ENCODE peak calls at places on chromosomes 1 and 21, in ten cellular contexts. F is WTC11, L is adrenal gland, I is PC-3, V is AG09319, P is foreskin fibroblast, Q is mammary epithelial cell, A is HCT116, R is Panc1, W is fibroblast of pulmonary artery. O is an unnamed sample.

GRCh38 chr1:77639056-77639455 is 43.4 kb downstream of the ZZZ3 start:
- DNase-seq in F (no peak), L (no peak), I (peak; percentile 62), V (no peak), P (peak; percentile 53), Q (peak; percentile 49), A (no peak), R (no peak), W (peak; percentile 63), O (no peak)

GRCh38 chr1:20124451-20125057 is 5.2 kb upstream of the PLA2G2D start:
- DNase-seq in F (no peak), L (peak; percentile 67), I (peak; percentile 95), V (peak; percentile 4), P (peak; percentile 56), Q (peak; percentile 91), A (peak; percentile 57), R (peak; percentile 20), W (peak; percentile 88), O (peak; percentile 30)

GRCh38 chr21:19123053-19123452 is 719.5 kb upstream of the TMPRSS15 start:
- DNase-seq in F (no peak), L (no peak), I (no peak), V (no peak), P (no peak), Q (no peak), A (no peak), R (no peak), W (no peak), O (no peak)

GRCh38 chr1:34885405-34886247 is 26.1 kb upstream of the SMIM12 start:
- DNase-seq in F (peak; percentile 88), L (no peak), I (no peak), V (no peak), P (peak; percentile 17), Q (no peak), A (no peak), R (no peak), W (peak; percentile 28), O (no peak)

GRCh38 chr1:230753191-230753585 is 6.0 kb downstream of the CAPN9 start:
- DNase-seq in F (no peak), L (no peak), I (no peak), V (no peak), P (no peak), Q (no peak), A (no peak), R (no peak), W (no peak), O (no peak)

GRCh38 chr1:198156111-198156744 is 570 bp upstream of the NEK7 start:
- DNase-seq in F (peak; percentile 70), L (peak; percentile 71), I (peak; percentile 74), V (no peak), P (peak; percentile 71), Q (peak; percentile 64), A (peak; percentile 69), R (peak; percentile 84), W (peak; percentile 85), O (peak; percentile 56)

GRCh38 chr1:203781962-203782361 is 13.5 kb upstream of the ZBED6 start:
- DNase-seq in F (no peak), L (no peak), I (no peak), V (no peak), P (no peak), Q (no peak), A (no peak), R (no peak), W (no peak), O (no peak)

GRCh38 chr1:85027242-85027983 is 20.9 kb downstream of the MCOLN3 start:
- DNase-seq in F (no peak), L (no peak), I (peak; percentile 21), V (peak; percentile 14), P (no peak), Q (no peak), A (no peak), R (peak; percentile 24), W (peak; percentile 50), O (no peak)

GRCh38 chr1:42937141-42937696 is 21.4 kb downstream of the SLC2A1 start:
- DNase-seq in F (no peak), L (no peak), I (peak; percentile 92), V (no peak), P (peak; percentile 86), Q (peak; percentile 95), A (no peak), R (no peak), W (peak; percentile 64), O (peak; percentile 78)

GRCh38 chr21:15054606-15055239 is 10.1 kb downstream of the NRIP1 start:
- DNase-seq in F (no peak), L (no peak), I (peak; percentile 46), V (no peak), P (no peak), Q (no peak), A (no peak), R (no peak), W (no peak), O (no peak)

GRCh38 chr1:36323636-36324321 is at the start of gene EVA1B:
- DNase-seq in F (peak; percentile 74), L (peak; percentile 76), I (peak; percentile 54), V (peak; percentile 64), P (peak; percentile 88), Q (peak; percentile 43), A (no peak), R (no peak), W (peak; percentile 84), O (no peak)

GRCh38 chr1:98205291-98206017 is 284.6 kb upstream of the DPYD start:
- DNase-seq in F (no peak), L (no peak), I (no peak), V (no peak), P (no peak), Q (peak; percentile 22), A (no peak), R (no peak), W (no peak), O (no peak)

GRCh38 chr1:157363660-157364140 is 188.6 kb downstream of the FCRL5 start:
- DNase-seq in F (peak; percentile 47), L (no peak), I (peak; percentile 69), V (peak; percentile 11), P (peak; percentile 31), Q (peak; percentile 17), A (peak; percentile 42), R (peak; percentile 17), W (peak; percentile 40), O (no peak)
- TF ChIP-seq CTCF in F (no peak), L (peak; percentile 24), I (peak; percentile 88), V (peak; percentile 65), P (peak; percentile 77), Q (peak; percentile 60), A (peak; percentile 75), R (peak; percentile 82), W (peak; percentile 72), O (peak; percentile 72)

DNA sequence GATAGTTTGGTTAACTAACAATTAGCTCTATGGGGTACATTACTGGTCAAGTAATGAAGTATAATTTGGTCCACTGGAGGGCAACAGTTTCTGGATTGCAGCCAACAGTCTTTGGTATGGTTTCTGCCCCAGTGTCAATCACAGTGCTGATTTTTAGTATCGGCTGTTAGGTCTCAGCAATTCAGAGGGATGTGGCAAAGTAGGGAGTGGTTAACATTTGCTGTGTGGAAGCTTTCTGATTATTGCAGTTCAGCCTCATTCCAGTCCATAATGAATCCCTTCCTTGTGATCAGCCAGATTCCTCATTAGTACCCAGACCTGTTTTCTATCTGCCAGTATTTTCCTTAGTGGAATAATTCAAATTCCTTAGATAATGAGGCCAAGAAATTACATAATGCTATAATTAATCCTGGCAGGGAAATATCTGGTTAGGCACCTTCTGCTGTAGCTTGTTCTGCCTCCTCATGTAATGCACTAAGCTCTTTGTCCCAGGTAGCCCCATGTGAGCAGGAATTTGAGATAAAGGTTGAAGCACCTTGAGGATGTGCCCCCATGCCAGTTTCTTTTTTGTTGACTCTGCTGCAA is 14.0 kb downstream of the F3 start:
- DNase-seq in F (no peak), L (no peak), I (peak; percentile 44), V (no peak), P (no peak), Q (peak; percentile 89), A (peak; percentile 44), R (no peak), W (no peak), O (no peak)
- TF ChIP-seq CTCF in F (no peak), L (peak; percentile 28), I (peak; percentile 26), V (no peak), P (no peak), Q (peak; percentile 8), A (peak; percentile 34), R (no peak), W (no peak), O (no peak)

GRCh38 chr1:164704954-164705353 is 146.0 kb downstream of the PBX1 start:
- DNase-seq in F (no peak), L (no peak), I (no peak), V (no peak), P (no peak), Q (no peak), A (no peak), R (no peak), W (no peak), O (no peak)

GRCh38 chr1:164702664-164703063 is 143.7 kb downstream of the PBX1 start:
- DNase-seq in F (no peak), L (no peak), I (no peak), V (no peak), P (no peak), Q (no peak), A (no peak), R (no peak), W (no peak), O (no peak)

GRCh38 chr1:164703971-164704411 is 145.0 kb downstream of the PBX1 start:
- DNase-seq in F (no peak), L (no peak), I (no peak), V (no peak), P (no peak), Q (no peak), A (no peak), R (no peak), W (no peak), O (no peak)

GRCh38 chr1:164702216-164702615 is 143.2 kb downstream of the PBX1 start:
- DNase-seq in F (no peak), L (no peak), I (peak; percentile 55), V (no peak), P (peak; percentile 32), Q (no peak), A (no peak), R (no peak), W (no peak), O (no peak)

DNA sequence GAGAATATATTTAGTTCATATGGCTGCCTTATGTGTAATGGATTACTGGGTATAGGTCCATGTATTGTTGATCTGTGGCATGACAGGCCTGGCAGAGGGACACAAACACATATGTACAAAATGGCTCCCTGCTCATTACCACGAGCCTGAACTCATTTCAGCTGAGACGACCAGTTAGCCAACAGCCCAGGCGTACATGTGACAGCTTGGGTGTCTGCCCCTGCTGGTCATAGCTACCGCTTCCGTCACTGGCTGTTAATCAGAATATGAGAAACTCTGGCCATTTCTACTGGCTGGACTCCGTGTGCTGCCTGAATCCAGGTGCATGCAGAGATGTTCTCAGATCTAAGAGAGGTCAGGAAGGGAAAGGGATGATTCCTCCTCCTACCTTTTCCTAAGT is 144.4 kb downstream of the PBX1 start:
- DNase-seq in F (no peak), L (no peak), I (no peak), V (no peak), P (no peak), Q (no peak), A (no peak), R (no peak), W (no peak), O (no peak)
- TF ChIP-seq CTCF in F (no peak), L (no peak), I (no peak), V (no peak), P (no peak), Q (no peak), A (peak; percentile 10), R (no peak), W (no peak), O (no peak)

DNA sequence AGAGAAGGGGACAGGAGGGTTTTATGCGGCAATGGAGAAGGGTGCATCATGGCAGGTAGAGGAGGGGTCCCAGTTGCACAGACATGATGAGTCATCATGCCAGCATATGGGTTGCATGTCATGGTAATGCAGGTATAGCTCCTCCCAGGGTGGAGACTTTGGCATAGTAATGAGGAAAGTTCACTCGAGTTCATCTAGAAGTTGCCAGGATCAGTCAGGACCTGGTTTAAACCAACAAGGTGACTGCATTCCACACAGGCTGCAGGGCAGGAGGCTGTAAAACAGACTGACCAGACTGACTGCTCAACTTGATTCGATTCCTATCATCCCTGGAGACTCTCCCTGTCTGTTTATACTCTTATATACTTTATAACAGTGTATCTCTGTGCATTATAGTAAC is 355.8 kb upstream of the DUSP10 start:
- DNase-seq in F (no peak), L (no peak), I (peak; percentile 54), V (no peak), P (no peak), Q (peak; percentile 66), A (no peak), R (no peak), W (no peak), O (no peak)
- TF ChIP-seq CTCF in F (no peak), L (no peak), I (no peak), V (no peak), P (no peak), Q (no peak), A (no peak), R (no peak), W (no peak), O (no peak)

O was measured in CD14-positive monocyte.